ENCODE peak calls at places on chromosomes 13 and 19, in seven cellular contexts. R is K562, A is Panc1, Q is HCT116, N is HepG2, F is H1, K is GM12878. P is an unnamed sample.

GRCh38 chr13:26247608-26248007 is 6.3 kb upstream of the CDK8 start:
- DNase-seq in Q (no peak), F (no peak), K (no peak), N (no peak), A (no peak), R (peak; percentile 61), P (no peak)

GRCh38 chr13:22926176-22927007 is 254.4 kb upstream of the SGCG start:
- DNase-seq in K (no peak), F (peak; percentile 33), N (no peak), Q (no peak), R (peak; percentile 88), A (no peak), P (no peak)

GRCh38 chr13:110433014-110433413 is 125.9 kb downstream of the COL4A2 start:
- DNase-seq in K (no peak), N (no peak), Q (no peak), F (no peak), A (no peak), R (no peak), P (peak; percentile 81)

GRCh38 chr13:94309997-94310842 is 169.3 kb downstream of the DCT start:
- DNase-seq in N (no peak), F (no peak), R (no peak), Q (no peak), A (no peak), K (no peak), P (no peak)

GRCh38 chr19:2315121-2315817 is 7.3 kb upstream of the LINGO3 start:
- DNase-seq in F (no peak), K (no peak), Q (no peak), R (no peak), A (no peak), N (no peak), P (no peak)

GRCh38 chr13:99153219-99153618 is 47.4 kb upstream of the UBAC2 start:
- DNase-seq in F (no peak), R (peak; percentile 17), N (no peak), K (no peak), Q (no peak), A (no peak), P (no peak)

GRCh38 chr13:26557393-26558073 is at the start of gene WASF3:
- DNase-seq in F (peak; percentile 73), A (peak; percentile 12), K (peak; percentile 3), N (peak; percentile 73), Q (peak; percentile 38), R (peak; percentile 93), P (peak; percentile 99)

GRCh38 chr19:15195381-15195964 is 5.3 kb downstream of the NOTCH3 start:
- DNase-seq in A (no peak), Q (no peak), R (no peak), N (no peak), F (no peak), K (no peak), P (peak; percentile 94)

GRCh38 chr13:76972430-76972829 is 19.5 kb upstream of the CLN5 start:
- DNase-seq in F (no peak), A (no peak), Q (no peak), N (no peak), R (no peak), K (no peak), P (no peak)

GRCh38 chr19:49472936-49473335 is 1.1 kb upstream of the FLT3LG start:
- DNase-seq in F (no peak), K (no peak), N (no peak), A (no peak), R (no peak), Q (no peak), P (no peak)

GRCh38 chr13:81781471-81781870 is 1440.5 kb upstream of the SPRY2 start:
- DNase-seq in Q (no peak), N (no peak), K (no peak), A (no peak), F (no peak), R (no peak), P (no peak)

GRCh38 chr19:48698046-48698445 is 2.3 kb downstream of the FUT2 start:
- DNase-seq in F (no peak), R (peak; percentile 66), K (no peak), A (no peak), Q (no peak), N (no peak), P (no peak)

GRCh38 chr13:93477238-93477637 is 250.6 kb downstream of the GPC6 start:
- DNase-seq in K (no peak), A (no peak), Q (no peak), F (no peak), N (no peak), R (no peak), P (no peak)

GRCh38 chr13:112510987-112511715 is 76.8 kb downstream of the TUBGCP3 start:
- DNase-seq in N (no peak), R (no peak), Q (no peak), K (no peak), A (no peak), F (no peak), P (no peak)

GRCh38 chr19:47433121-47433520 is 13.8 kb upstream of the MEIS3 start:
- DNase-seq in N (no peak), F (no peak), R (peak; percentile 6), A (no peak), K (no peak), Q (no peak), P (no peak)

GRCh38 chr19:46428278-46429141 is at the start of gene PNMA8C:
- DNase-seq in F (no peak), R (peak; percentile 56), K (no peak), N (no peak), Q (no peak), A (no peak), P (peak; percentile 91)

GRCh38 chr13:49806126-49806536 is 13.6 kb upstream of the KPNA3 start:
- DNase-seq in A (no peak), Q (no peak), R (no peak), K (no peak), F (no peak), N (peak; percentile 90), P (no peak)

GRCh38 chr13:48784906-48785555 is 131.3 kb downstream of the CYSLTR2 start:
- DNase-seq in F (no peak), N (no peak), Q (no peak), A (no peak), K (no peak), R (no peak), P (no peak)

DNA sequence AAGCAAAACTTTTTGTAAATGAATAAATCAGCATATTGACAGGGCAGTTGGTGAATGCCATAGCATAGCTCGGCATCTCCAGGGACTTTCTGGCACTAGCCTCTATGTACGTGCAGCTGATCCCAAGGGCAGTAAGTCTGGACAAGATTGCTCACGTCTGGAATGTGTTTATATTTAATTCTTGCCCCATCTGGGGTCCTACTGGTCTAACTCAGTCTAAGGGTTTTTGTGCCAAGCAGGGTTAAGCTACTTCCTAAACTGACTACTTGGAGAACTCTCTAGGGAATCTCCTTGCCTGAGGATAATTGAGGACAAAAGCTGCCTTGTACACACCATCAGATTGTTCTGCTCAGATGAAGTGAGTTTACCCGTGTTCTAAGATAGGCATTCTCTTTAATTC is 358.1 kb downstream of the MYO16 start:
- DNase-seq in N (no peak), K (no peak), F (no peak), R (no peak), A (no peak), Q (no peak), P (no peak)
- TF ChIP-seq SIN3A in N (no peak), K (no peak), F (no peak), R (no peak), A (no peak), Q (no peak), P (no peak)

GRCh38 chr19:18160441-18160791 is 7.5 kb downstream of the PIK3R2 start:
- DNase-seq in Q (no peak), N (no peak), F (no peak), K (no peak), R (no peak), A (no peak), P (no peak)

GRCh38 chr19:18161691-18162039 is 8.7 kb downstream of the PIK3R2 start:
- DNase-seq in R (no peak), F (no peak), N (no peak), A (no peak), K (no peak), Q (no peak), P (no peak)

GRCh38 chr19:18158471-18158870 is 5.5 kb downstream of the PIK3R2 start:
- DNase-seq in A (no peak), Q (no peak), N (no peak), R (no peak), F (no peak), K (no peak), P (no peak)

GRCh38 chr19:18160792-18161690 is 8.1 kb downstream of the PIK3R2 start:
- DNase-seq in K (no peak), A (no peak), F (no peak), N (peak; percentile 43), Q (no peak), R (peak; percentile 95), P (peak; percentile 97)

GRCh38 chr19:18159810-18160209 is 6.8 kb downstream of the PIK3R2 start:
- DNase-seq in N (no peak), R (no peak), A (no peak), Q (no peak), F (no peak), K (no peak), P (no peak)
- TF ChIP-seq SIN3A in N (no peak), R (no peak), A (no peak), Q (no peak), F (no peak), K (no peak), P (no peak)

GRCh38 chr13:114001331-114002008 is 27.6 kb upstream of the C13orf46 start:
- DNase-seq in K (no peak), A (no peak), R (no peak), Q (no peak), F (no peak), N (no peak), P (no peak)

GRCh38 chr13:114002009-114002544 is 28.2 kb upstream of the C13orf46 start:
- DNase-seq in F (no peak), Q (no peak), K (no peak), A (no peak), N (no peak), R (no peak), P (no peak)

GRCh38 chr13:114004416-114005205 is 30.7 kb upstream of the C13orf46 start:
- DNase-seq in A (no peak), K (no peak), R (peak; percentile 90), Q (no peak), F (no peak), N (peak; percentile 12), P (no peak)

GRCh38 chr13:114005206-114005720 is 31.4 kb upstream of the C13orf46 start:
- DNase-seq in R (peak; percentile 12), F (no peak), A (no peak), K (no peak), N (no peak), Q (no peak), P (no peak)

GRCh38 chr13:114002771-114003321 is 29.0 kb upstream of the C13orf46 start:
- DNase-seq in N (no peak), F (no peak), A (no peak), Q (no peak), R (no peak), K (no peak), P (no peak)
- TF ChIP-seq SIN3A in N (no peak), F (no peak), A (no peak), Q (no peak), R (no peak), K (no peak), P (no peak)

GRCh38 chr19:6826281-6826920 is 53.9 kb downstream of the VAV1 start:
- DNase-seq in N (no peak), K (no peak), Q (no peak), R (no peak), A (no peak), F (no peak), P (no peak)
- TF ChIP-seq SIN3A in N (no peak), K (no peak), Q (no peak), R (no peak), A (no peak), F (no peak), P (no peak)